ENCODE peak calls at places on chromosomes 12 and 14, in seven cellular contexts. B, Y, N, Q, U, P and G are unnamed samples.

GRCh38 chr12:44774815-44775411 is 101.2 kb downstream of the NELL2 start:
- DNase-seq in B (peak), Y (peak), N (peak), Q (no peak), U (no peak), P (peak), G (peak)

GRCh38 chr12:4307593-4308333 is 13.2 kb upstream of the TIGAR start:
- DNase-seq in B (peak), Y (peak), N (peak), Q (peak), U (peak), P (peak), G (peak)

GRCh38 chr14:103896578-103896977 is 31.7 kb upstream of the TDRD9 start:
- DNase-seq in B (no peak), Y (no peak), N (no peak), Q (no peak), U (no peak), P (no peak), G (no peak)

GRCh38 chr12:44748950-44749468 is 127.1 kb downstream of the NELL2 start:
- DNase-seq in B (no peak), Y (no peak), N (no peak), Q (no peak), U (no peak), P (no peak), G (no peak)

GRCh38 chr14:61559641-61560201 is 135.6 kb upstream of the HIF1A start:
- DNase-seq in B (no peak), Y (no peak), N (no peak), Q (no peak), U (no peak), P (peak), G (no peak)

GRCh38 chr14:60220084-60220483 is 28.9 kb upstream of the PPM1A start:
- DNase-seq in B (no peak), Y (no peak), N (no peak), Q (no peak), U (no peak), P (no peak), G (no peak)

GRCh38 chr12:108468149-108468968 is 46.7 kb upstream of the FICD start:
- DNase-seq in B (peak), Y (peak), N (peak), Q (no peak), U (no peak), P (no peak), G (peak)

GRCh38 chr12:97763113-97763512 is 300.5 kb downstream of the RMST start:
- DNase-seq in B (no peak), Y (no peak), N (no peak), Q (no peak), U (no peak), P (no peak), G (no peak)

GRCh38 chr12:89225808-89226368 is 126.4 kb downstream of the DUSP6 start:
- DNase-seq in B (peak), Y (peak), N (no peak), Q (peak), U (no peak), P (peak), G (peak)

GRCh38 chr14:55665067-55665700 is 85.2 kb downstream of the KTN1 start:
- DNase-seq in B (no peak), Y (no peak), N (no peak), Q (no peak), U (no peak), P (no peak), G (no peak)

GRCh38 chr12:113805673-113806072 is 160.5 kb downstream of the RBM19 start:
- DNase-seq in B (no peak), Y (no peak), N (no peak), Q (no peak), U (no peak), P (no peak), G (no peak)

GRCh38 chr12:49348781-49349180 is 2.1 kb downstream of the DNAJC22 start:
- DNase-seq in B (no peak), Y (no peak), N (no peak), Q (no peak), U (no peak), P (no peak), G (no peak)

GRCh38 chr12:34257093-34257492 is 234.8 kb downstream of the ALG10 start:
- DNase-seq in B (no peak), Y (no peak), N (no peak), Q (no peak), U (no peak), P (no peak), G (peak)

GRCh38 chr12:14138495-14138894 is 157.1 kb upstream of the GRIN2B start:
- DNase-seq in B (no peak), Y (no peak), N (peak), Q (no peak), U (no peak), P (no peak), G (no peak)

GRCh38 chr12:30286345-30286926 is 409.2 kb downstream of the IPO8 start:
- DNase-seq in B (no peak), Y (peak), N (peak), Q (no peak), U (no peak), P (no peak), G (peak)
- TF ChIP-seq CTCF in B (no peak), Y (peak), N (peak), Q (peak), U (peak), P (peak), G (peak)

GRCh38 chr14:49687942-49688700 is at the start of gene POLE2:
- DNase-seq in B (peak), Y (peak), N (peak), Q (peak), U (peak), P (peak), G (peak)
- TF ChIP-seq CTCF in B (no peak), Y (no peak), N (peak), Q (no peak), U (peak), P (no peak), G (no peak)

GRCh38 chr12:130192667-130193345 is 30.5 kb downstream of the FZD10 start:
- DNase-seq in B (no peak), Y (no peak), N (no peak), Q (no peak), U (no peak), P (no peak), G (no peak)
- TF ChIP-seq CTCF in B (no peak), Y (no peak), N (no peak), Q (no peak), U (no peak), P (no peak), G (no peak)

GRCh38 chr12:6020930-6021329 is 75.9 kb upstream of the ANO2 start:
- DNase-seq in B (peak), Y (no peak), N (no peak), Q (peak), U (no peak), P (no peak), G (peak)
- TF ChIP-seq CTCF in B (no peak), Y (no peak), N (no peak), Q (no peak), U (no peak), P (no peak), G (no peak)

GRCh38 chr12:102950107-102950949 is 7.1 kb upstream of the ASCL1 start:
- DNase-seq in B (peak), Y (no peak), N (no peak), Q (no peak), U (no peak), P (peak), G (no peak)
- TF ChIP-seq CTCF in B (no peak), Y (no peak), N (no peak), Q (no peak), U (peak), P (peak), G (no peak)

GRCh38 chr14:70567791-70568190 is 32.7 kb downstream of the MED6 start:
- DNase-seq in B (peak), Y (peak), N (peak), Q (no peak), U (no peak), P (no peak), G (peak)
- TF ChIP-seq CTCF in B (no peak), Y (peak), N (peak), Q (peak), U (no peak), P (peak), G (peak)

GRCh38 chr12:98939350-98939749 is 294.3 kb downstream of the APAF1 start:
- DNase-seq in B (no peak), Y (peak), N (peak), Q (no peak), U (peak), P (peak), G (peak)
- TF ChIP-seq CTCF in B (no peak), Y (peak), N (peak), Q (peak), U (peak), P (peak), G (peak)

DNA sequence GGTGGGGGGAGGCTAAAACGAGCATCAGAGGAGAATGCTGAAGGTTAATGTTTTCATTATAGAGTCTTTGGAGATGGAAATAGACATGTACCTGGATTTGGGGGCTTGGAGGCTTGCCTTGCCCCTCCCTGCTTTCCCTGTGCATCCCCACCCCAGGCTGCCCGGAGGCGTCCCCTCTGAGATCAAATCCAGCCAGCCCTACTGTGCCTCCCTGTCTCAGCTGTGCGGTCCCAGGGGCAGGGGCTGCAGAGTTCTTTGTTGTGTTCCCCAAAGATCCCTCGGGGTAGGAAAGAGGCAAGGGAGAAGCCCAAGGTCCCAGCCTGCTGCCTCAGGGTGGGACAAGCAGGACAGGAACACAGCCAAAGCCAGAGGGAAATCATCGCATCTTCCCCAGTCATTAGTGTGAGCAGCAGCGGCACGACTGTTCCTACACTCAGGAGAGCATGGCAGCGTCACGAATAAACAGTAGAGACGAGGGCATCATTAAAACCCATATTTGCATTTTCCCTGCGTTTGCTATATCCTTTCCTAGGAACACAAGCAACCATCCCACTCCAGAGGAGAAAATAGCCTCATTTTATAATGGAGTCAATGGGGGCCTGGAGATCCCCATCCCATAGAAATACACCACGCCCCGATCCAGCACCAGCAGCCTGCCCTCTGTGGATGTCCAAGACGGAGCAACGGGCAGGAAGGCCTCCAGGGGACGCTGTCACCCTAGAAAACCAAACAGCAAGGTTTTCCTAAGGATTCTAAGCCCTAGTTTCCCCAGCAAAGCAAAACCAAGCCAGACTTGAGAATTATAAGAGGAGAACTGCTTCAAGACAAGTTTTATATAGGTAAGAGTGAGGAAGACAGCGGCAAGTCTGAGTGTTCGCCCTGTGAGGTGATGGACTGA is 32.4 kb downstream of the ANO2 start:
- DNase-seq in B (no peak), Y (no peak), N (no peak), Q (no peak), U (no peak), P (no peak), G (peak)
- TF ChIP-seq CTCF in B (no peak), Y (peak), N (peak), Q (no peak), U (no peak), P (no peak), G (peak)